ENCODE peak calls at places on chromosomes 2 and 18, in six cellular contexts. Q is coronary artery, M is A549, B is right atrium auricular region, J is PC-3, V is body of pancreas. F is an unnamed sample.
A peak's percentile ranks its signal among the peaks of the same experiment; 100 is the strongest.

GRCh38 chr2:136117391-136117841 is 533 bp downstream of the CXCR4 start:
- DNase-seq in M (peak; percentile 21), Q (no peak), V (no peak), B (no peak), J (peak; percentile 12), F (peak; percentile 49)

GRCh38 chr2:140929866-140930265 is 1201.0 kb downstream of the LRP1B start:
- DNase-seq in B (no peak), M (no peak), Q (no peak), V (no peak), J (peak; percentile 23), F (no peak)

GRCh38 chr2:86037795-86038192 is 67.9 kb downstream of the POLR1A start:
- DNase-seq in B (no peak), M (no peak), Q (no peak), J (no peak), V (no peak), F (no peak)

GRCh38 chr2:151238527-151239487 is 22.9 kb downstream of the RBM43 start:
- DNase-seq in B (peak; percentile 79), J (peak; percentile 86), M (peak; percentile 49), V (peak; percentile 29), Q (no peak), F (peak; percentile 54)

GRCh38 chr2:23745726-23746105 is 181.2 kb downstream of the ATAD2B start:
- DNase-seq in Q (no peak), V (peak; percentile 17), M (no peak), B (peak; percentile 59), J (peak; percentile 24), F (peak; percentile 40)

GRCh38 chr2:180644709-180645108 is 335.7 kb upstream of the UBE2E3 start:
- DNase-seq in B (no peak), V (no peak), Q (no peak), J (peak; percentile 91), M (no peak), F (no peak)

GRCh38 chr18:46736136-46736535 is 20.7 kb downstream of the ST8SIA5 start:
- DNase-seq in M (no peak), B (no peak), J (no peak), Q (no peak), V (no peak), F (no peak)

GRCh38 chr2:229273384-229274338 is 2.6 kb upstream of the PID1 start:
- DNase-seq in J (peak; percentile 85), V (peak; percentile 67), B (no peak), M (peak; percentile 69), Q (no peak), F (peak; percentile 16)

GRCh38 chr2:4792126-4792525 is 900.1 kb upstream of the SOX11 start:
- DNase-seq in J (no peak), V (no peak), M (no peak), Q (no peak), B (no peak), F (no peak)

GRCh38 chr18:79366177-79367094 is 29.3 kb upstream of the NFATC1 start:
- DNase-seq in J (no peak), B (no peak), V (no peak), M (no peak), Q (no peak), F (no peak)

GRCh38 chr2:204187513-204188088 is 251.0 kb downstream of the ICOS start:
- DNase-seq in J (no peak), B (no peak), Q (no peak), V (no peak), M (no peak), F (no peak)

GRCh38 chr2:176106636-176107539 is at the start of gene HOXD11:
- DNase-seq in J (no peak), M (peak; percentile 31), B (no peak), V (no peak), Q (no peak), F (no peak)

GRCh38 chr2:159773876-159774275 is 24.1 kb downstream of the CD302 start:
- DNase-seq in J (no peak), M (no peak), B (no peak), Q (no peak), V (no peak), F (no peak)

GRCh38 chr2:62964050-62964449 is 86.6 kb upstream of the OTX1 start:
- DNase-seq in Q (no peak), V (no peak), M (no peak), B (no peak), J (no peak), F (no peak)

GRCh38 chr2:161139098-161139987 is 20.9 kb upstream of the TANK start:
- DNase-seq in Q (no peak), M (no peak), J (no peak), B (no peak), V (no peak), F (no peak)
- H3K4me3 ChIP-seq in Q (peak overlapping the region; percentile 51), M (no peak overlapping the region), J (no peak overlapping the region), B (peak overlapping the region; percentile 3), V (no peak overlapping the region), F (peak overlapping the region; percentile 29)

DNA sequence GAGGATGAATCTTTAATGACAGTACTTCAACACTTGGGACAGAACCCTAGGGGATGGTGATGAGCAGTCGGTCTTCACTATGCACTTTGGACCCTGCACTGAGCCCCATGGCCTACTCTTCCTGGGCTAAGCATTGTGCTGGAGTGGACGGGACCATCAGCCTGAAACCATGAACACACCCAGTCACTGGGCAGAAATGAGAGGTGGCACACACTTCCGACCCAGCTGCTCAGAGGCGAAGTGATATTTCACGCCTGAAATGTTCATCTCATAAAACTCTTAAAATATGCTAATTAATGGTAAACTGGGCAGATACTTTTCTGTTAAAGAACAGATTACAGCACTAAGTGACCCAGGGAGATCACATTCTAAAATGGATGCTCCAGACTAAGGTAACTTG is 150.3 kb upstream of the NDUFV2 start:
- DNase-seq in J (no peak), Q (no peak), M (no peak), B (no peak), V (no peak), F (no peak)
- H3K27ac ChIP-seq in J (no peak overlapping the region), Q (no peak overlapping the region), M (peak overlapping the region; percentile 21), B (no peak overlapping the region), V (no peak overlapping the region), F (no peak overlapping the region)

GRCh38 chr2:50148632-50149031 is 883.3 kb downstream of the NRXN1 start:
- DNase-seq in B (no peak), Q (no peak), V (no peak), M (no peak), J (no peak), F (no peak)

DNA sequence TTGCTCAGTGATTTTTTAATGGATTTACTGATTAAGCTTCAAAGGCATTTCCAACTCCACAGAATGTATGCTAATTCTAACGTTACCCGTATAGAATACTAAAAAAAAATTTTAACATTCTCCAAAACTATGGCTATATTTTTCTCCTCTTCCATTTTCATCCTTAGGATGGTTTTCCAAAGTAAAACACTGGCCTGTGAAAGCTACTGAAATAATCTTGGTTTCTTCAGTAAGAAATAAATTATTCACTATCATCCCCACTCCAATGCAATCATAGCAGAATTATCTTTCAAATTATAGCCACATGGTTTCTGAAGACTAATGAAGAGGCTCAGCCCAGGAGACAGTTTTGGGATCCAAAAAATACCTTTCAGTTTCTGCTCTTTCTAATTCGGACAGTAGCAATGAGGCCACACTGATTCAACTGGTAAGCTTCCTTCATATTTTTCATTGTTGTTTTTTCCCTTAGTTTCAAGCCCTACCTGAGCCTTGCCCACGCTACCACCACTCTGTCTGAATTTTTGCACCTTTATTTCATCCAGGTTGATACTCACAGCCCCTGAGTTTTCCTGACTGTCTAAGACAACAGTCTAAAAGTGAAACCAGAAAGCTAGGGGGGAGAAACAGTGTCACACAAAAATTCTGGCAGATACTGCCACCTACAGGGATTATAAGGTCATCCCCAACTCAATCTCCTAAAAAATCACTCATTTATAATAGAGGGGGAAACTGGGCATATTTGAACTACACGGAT is 887.9 kb downstream of the NRXN1 start:
- DNase-seq in B (no peak), Q (no peak), V (peak; percentile 10), M (peak; percentile 15), J (peak; percentile 64), F (peak; percentile 5)
- H3K4me3 ChIP-seq in B (peak overlapping the region; percentile 41), Q (peak overlapping the region; percentile 63), V (no peak overlapping the region), M (peak overlapping the region; percentile 42), J (peak overlapping the region; percentile 77), F (peak overlapping the region; percentile 37)

GRCh38 chr2:239150125-239151011 is 250.5 kb downstream of the HDAC4 start:
- DNase-seq in V (no peak), B (no peak), M (no peak), Q (peak; percentile 22), J (no peak), F (no peak)
- H3K27ac ChIP-seq in V (no peak overlapping the region), B (no peak overlapping the region), M (no peak overlapping the region), Q (no peak overlapping the region), J (no peak overlapping the region), F (no peak overlapping the region)

DNA sequence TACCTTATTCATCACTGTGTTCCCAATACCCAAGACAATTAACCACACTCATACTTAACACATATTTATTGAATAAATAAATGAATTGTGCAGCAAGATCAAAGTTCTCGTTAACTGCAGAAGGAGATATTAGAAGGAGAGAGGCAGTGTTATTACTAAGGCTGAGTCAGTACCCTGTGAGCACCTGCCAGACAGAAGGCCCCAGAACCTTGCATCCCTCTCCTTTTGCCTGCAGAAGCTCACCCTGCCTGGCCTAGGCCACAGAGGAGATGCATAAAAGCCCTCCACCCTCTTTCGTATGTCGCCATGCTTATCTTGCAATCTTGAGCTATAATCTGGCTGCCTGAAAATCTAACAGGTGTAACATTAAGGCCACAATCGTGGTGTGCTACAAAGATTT is 20.5 kb upstream of the RNF149 start:
- DNase-seq in V (no peak), J (peak; percentile 71), B (no peak), M (no peak), Q (no peak), F (no peak)
- H3K4me3 ChIP-seq in V (no peak overlapping the region), J (peak overlapping the region; percentile 22), B (no peak overlapping the region), M (no peak overlapping the region), Q (no peak overlapping the region), F (no peak overlapping the region)